ENCODE peak calls at places on chromosomes 7 and 10, in ten cellular contexts. S is pancreas; P is thyroid gland; I is tibial artery; E is left ventricle myocardium inferior; C is hepatocyte; A is psoas muscle; F is PC-3; V is testis; W is CD8-positive, alpha-beta T cell. L is an unnamed sample.

GRCh38 chr10:26436848-26437247 is 1.3 kb upstream of the APBB1IP start:
- DNase-seq in S (no peak), P (no peak), I (no peak), E (no peak), C (no peak), A (no peak), F (no peak), V (no peak), W (no peak), L (no peak)

GRCh38 chr10:86295351-86295750 is 71.2 kb downstream of the GRID1 start:
- DNase-seq in S (no peak), P (no peak), I (peak; percentile 24), E (no peak), C (no peak), A (no peak), F (no peak), V (peak; percentile 5), W (no peak), L (no peak)

GRCh38 chr10:35884657-35885071 is 242.6 kb upstream of the FZD8 start:
- DNase-seq in S (no peak), P (no peak), I (no peak), E (no peak), C (peak; percentile 62), A (no peak), F (no peak), V (no peak), W (no peak), L (no peak)

GRCh38 chr10:121645696-121646095 is 47.5 kb upstream of the FGFR2 start:
- DNase-seq in S (no peak), P (no peak), I (no peak), E (no peak), C (no peak), A (no peak), F (no peak), V (no peak), W (no peak), L (no peak)

GRCh38 chr10:100763043-100763747 is 17.8 kb downstream of the PAX2 start:
- DNase-seq in S (no peak), P (no peak), I (no peak), E (no peak), C (no peak), A (no peak), F (no peak), V (no peak), W (no peak), L (no peak)

GRCh38 chr7:44977304-44977858 is 1.4 kb downstream of the MYO1G start:
- DNase-seq in S (no peak), P (no peak), I (no peak), E (no peak), C (no peak), A (no peak), F (no peak), V (no peak), W (peak; percentile 79), L (no peak)

GRCh38 chr7:157411580-157411979 is 74.8 kb downstream of the DNAJB6 start:
- DNase-seq in S (no peak), P (no peak), I (no peak), E (peak; percentile 9), C (no peak), A (peak; percentile 44), F (peak; percentile 81), V (no peak), W (peak; percentile 48), L (no peak)

GRCh38 chr10:33113111-33113856 is 155.3 kb upstream of the ITGB1 start:
- DNase-seq in S (no peak), P (no peak), I (no peak), E (no peak), C (peak; percentile 26), A (no peak), F (no peak), V (no peak), W (no peak), L (no peak)

GRCh38 chr7:34042406-34042805 is 137.1 kb downstream of the BMPER start:
- DNase-seq in S (no peak), P (no peak), I (no peak), E (no peak), C (no peak), A (no peak), F (peak; percentile 17), V (no peak), W (no peak), L (no peak)

GRCh38 chr7:83820641-83821040 is 171.7 kb upstream of the SEMA3E start:
- DNase-seq in S (no peak), P (no peak), I (no peak), E (no peak), C (no peak), A (no peak), F (peak; percentile 74), V (no peak), W (no peak), L (no peak)

GRCh38 chr10:78768882-78769281 is 299.9 kb upstream of the ZMIZ1 start:
- DNase-seq in S (no peak), P (no peak), I (peak; percentile 48), E (no peak), C (no peak), A (no peak), F (no peak), V (no peak), W (no peak), L (no peak)

GRCh38 chr10:76581685-76582084 is 1055.9 kb downstream of the KCNMA1 start:
- DNase-seq in S (no peak), P (peak; percentile 5), I (no peak), E (no peak), C (no peak), A (no peak), F (peak; percentile 93), V (no peak), W (no peak), L (no peak)

GRCh38 chr10:81082621-81083376 is 545.1 kb downstream of the SH2D4B start:
- DNase-seq in S (no peak), P (no peak), I (no peak), E (no peak), C (no peak), A (no peak), F (no peak), V (no peak), W (no peak), L (no peak)

GRCh38 chr10:110420401-110421193 is 77.1 kb upstream of the DUSP5 start:
- DNase-seq in S (no peak), P (peak; percentile 50), I (no peak), E (no peak), C (no peak), A (no peak), F (peak; percentile 82), V (peak; percentile 44), W (no peak), L (no peak)

GRCh38 chr10:102300289-102300843 is 55.0 kb downstream of the GBF1 start:
- DNase-seq in S (no peak), P (no peak), I (no peak), E (no peak), C (no peak), A (no peak), F (peak; percentile 18), V (no peak), W (no peak), L (no peak)

GRCh38 chr7:43655584-43655983 is 72.7 kb downstream of the STK17A start:
- DNase-seq in S (no peak), P (no peak), I (no peak), E (no peak), C (no peak), A (no peak), F (peak; percentile 36), V (no peak), W (no peak), L (no peak)

GRCh38 chr10:92038949-92039348 is 115.4 kb downstream of the BTAF1 start:
- DNase-seq in S (no peak), P (no peak), I (no peak), E (no peak), C (no peak), A (no peak), F (no peak), V (no peak), W (no peak), L (no peak)

GRCh38 chr10:132422931-132423813 is 26.2 kb downstream of the PWWP2B start:
- DNase-seq in S (peak; percentile 19), P (no peak), I (no peak), E (no peak), C (no peak), A (no peak), F (no peak), V (no peak), W (no peak), L (no peak)
- H3K27ac ChIP-seq in S (no peak overlapping the region), P (no peak overlapping the region), I (peak overlapping the region; percentile 91), E (peak overlapping the region; percentile 92), C (peak overlapping the region; percentile 99), A (peak overlapping the region; percentile 87), F (no peak overlapping the region), V (peak overlapping the region; percentile 95), W (no peak overlapping the region), L (peak overlapping the region; percentile 94)

GRCh38 chr10:1345368-1345767 is 289.2 kb downstream of the WDR37 start:
- DNase-seq in S (no peak), P (no peak), I (no peak), E (no peak), C (no peak), A (no peak), F (no peak), V (peak; percentile 30), W (no peak), L (no peak)
- H3K4me1 ChIP-seq in S (no peaks in the 10 kb centered on the region), P (no peaks in the 10 kb centered on the region), I (no peaks in the 10 kb centered on the region), E (no peaks in the 10 kb centered on the region), C (no peaks in the 10 kb centered on the region), A (no peaks in the 10 kb centered on the region), F (no peaks in the 10 kb centered on the region), V (no peaks in the 10 kb centered on the region), W (no peaks in the 10 kb centered on the region), L (no peaks in the 10 kb centered on the region)

GRCh38 chr7:81407094-81407493 is 362.8 kb downstream of the HGF start:
- DNase-seq in S (no peak), P (no peak), I (no peak), E (no peak), C (no peak), A (no peak), F (peak; percentile 77), V (no peak), W (no peak), L (no peak)

GRCh38 chr7:81414411-81414810 is 355.4 kb downstream of the HGF start:
- DNase-seq in S (no peak), P (no peak), I (no peak), E (no peak), C (no peak), A (no peak), F (peak; percentile 75), V (no peak), W (no peak), L (no peak)

GRCh38 chr7:81415181-81415580 is 354.7 kb downstream of the HGF start:
- DNase-seq in S (no peak), P (no peak), I (no peak), E (no peak), C (no peak), A (no peak), F (peak; percentile 60), V (no peak), W (no peak), L (no peak)

GRCh38 chr7:81408728-81409127 is 361.1 kb downstream of the HGF start:
- DNase-seq in S (no peak), P (no peak), I (no peak), E (no peak), C (no peak), A (no peak), F (peak; percentile 76), V (no peak), W (no peak), L (no peak)

GRCh38 chr7:81410471-81411117 is 359.3 kb downstream of the HGF start:
- DNase-seq in S (no peak), P (no peak), I (no peak), E (no peak), C (no peak), A (no peak), F (peak; percentile 94), V (peak; percentile 45), W (no peak), L (no peak)
- H3K27ac ChIP-seq in S (no peak overlapping the region), P (no peak overlapping the region), I (no peak overlapping the region), E (no peak overlapping the region), C (peak overlapping the region; percentile 7), A (no peak overlapping the region), F (peak overlapping the region; percentile 89), V (peak overlapping the region; percentile 65), W (no peak overlapping the region), L (peak overlapping the region; percentile 84)

GRCh38 chr7:137878333-137878961 is 31.7 kb upstream of the DGKI start:
- DNase-seq in S (no peak), P (peak; percentile 73), I (peak; percentile 86), E (peak; percentile 79), C (peak; percentile 63), A (peak; percentile 87), F (no peak), V (peak; percentile 84), W (no peak), L (no peak)
- H3K4me1 ChIP-seq in S (no peaks in the 10 kb centered on the region), P (peaks cover 60% of the 10 kb centered on the region), I (no peaks in the 10 kb centered on the region), E (peaks cover 60% of the 10 kb centered on the region), C (no peaks in the 10 kb centered on the region), A (peaks cover 9% of the 10 kb centered on the region), F (peaks cover 15% of the 10 kb centered on the region), V (peaks cover 15% of the 10 kb centered on the region), W (no peaks in the 10 kb centered on the region), L (no peaks in the 10 kb centered on the region)